ENCODE peak calls at places on chromosome 11, in nine cellular contexts. I is GM23248, M is neural progenitor cell, U is heart right ventricle, S is mesenchymal stem cell, G is aorta, D is esophagus squamous epithelium, E is IMR-90, R is stomach. Q is an unnamed sample. For H3K27me3, the result is how much of the 10 kb centered on the place peaks cover.

GRCh38 chr11:113655771-113656170 is 50.3 kb downstream of the TMPRSS5 start:
- DNase-seq in E (no peak), S (no peak), M (no peak), U (no peak), G (no peak), D (no peak), R (no peak), I (no peak), Q (no peak)

GRCh38 chr11:78586452-78587046 is 11.9 kb upstream of the NARS2 start:
- DNase-seq in M (no peak), U (no peak), R (no peak), D (no peak), S (no peak), G (no peak), E (peak), I (peak), Q (no peak)

GRCh38 chr11:43549624-43550023 is 130.9 kb upstream of the HSD17B12 start:
- DNase-seq in E (no peak), I (no peak), M (no peak), D (no peak), R (no peak), U (no peak), G (no peak), S (no peak), Q (no peak)

GRCh38 chr11:79221417-79222130 is 219.3 kb downstream of the TENM4 start:
- DNase-seq in R (no peak), I (no peak), D (no peak), M (no peak), G (no peak), S (no peak), U (no peak), E (no peak), Q (no peak)

GRCh38 chr11:95143106-95143681 is 53.5 kb downstream of the ENDOD1 start:
- DNase-seq in I (peak), G (no peak), M (no peak), U (no peak), D (no peak), E (peak), R (no peak), S (peak), Q (peak)

GRCh38 chr11:17543574-17544180 is 539 bp downstream of the USH1C start:
- DNase-seq in E (no peak), I (no peak), S (no peak), U (no peak), R (no peak), D (no peak), M (no peak), G (peak), Q (no peak)

GRCh38 chr11:102762414-102762813 is 18.0 kb downstream of the MMP10 start:
- DNase-seq in U (no peak), I (peak), G (no peak), D (no peak), R (no peak), S (peak), M (peak), E (peak), Q (no peak)

GRCh38 chr11:65662247-65662801 is 392 bp downstream of the RELA start:
- DNase-seq in D (no peak), M (no peak), I (peak), R (no peak), E (no peak), S (peak), U (no peak), G (no peak), Q (no peak)

GRCh38 chr11:57444362-57445074 is 15.8 kb upstream of the RTN4RL2 start:
- DNase-seq in M (no peak), S (no peak), D (no peak), G (no peak), U (no peak), I (peak), R (no peak), E (no peak), Q (no peak)

GRCh38 chr11:110430267-110431211 is 791 bp downstream of the FDX1 start:
- DNase-seq in I (peak), G (peak), D (no peak), S (peak), U (peak), R (peak), M (peak), E (peak), Q (peak)

GRCh38 chr11:108135845-108136599 is 14.7 kb downstream of the ACAT1 start:
- DNase-seq in I (peak), E (peak), S (peak), G (no peak), R (no peak), D (no peak), U (no peak), M (no peak), Q (no peak)

GRCh38 chr11:104665631-104666030 is 232.6 kb downstream of the CASP12 start:
- DNase-seq in S (peak), U (no peak), G (no peak), M (no peak), E (peak), R (no peak), D (no peak), I (peak), Q (no peak)

GRCh38 chr11:44943118-44943517 is 7.6 kb downstream of the TP53I11 start:
- DNase-seq in U (no peak), G (no peak), I (no peak), R (peak), M (no peak), E (no peak), S (no peak), D (no peak), Q (no peak)

GRCh38 chr11:107996025-107996776 is 12.5 kb upstream of the CUL5 start:
- DNase-seq in E (no peak), U (no peak), S (no peak), I (no peak), M (no peak), G (no peak), R (peak), D (no peak), Q (no peak)

GRCh38 chr11:43376594-43376993 is 17.9 kb downstream of the TTC17 start:
- DNase-seq in U (no peak), G (no peak), S (peak), I (peak), E (peak), M (no peak), R (no peak), D (no peak), Q (peak)

GRCh38 chr11:110311783-110312578 is 15.6 kb upstream of the RDX start:
- DNase-seq in D (no peak), U (no peak), M (no peak), I (peak), S (peak), R (no peak), E (peak), G (no peak), Q (peak)

GRCh38 chr11:124081496-124081895 is 33.8 kb upstream of the VWA5A start:
- DNase-seq in R (no peak), D (no peak), G (no peak), I (no peak), E (no peak), S (no peak), M (no peak), U (no peak), Q (no peak)

GRCh38 chr11:19912206-19913118 is 199.8 kb downstream of the NAV2 start:
- DNase-seq in R (no peak), I (no peak), E (peak), U (no peak), S (peak), G (no peak), D (no peak), M (peak), Q (no peak)

DNA sequence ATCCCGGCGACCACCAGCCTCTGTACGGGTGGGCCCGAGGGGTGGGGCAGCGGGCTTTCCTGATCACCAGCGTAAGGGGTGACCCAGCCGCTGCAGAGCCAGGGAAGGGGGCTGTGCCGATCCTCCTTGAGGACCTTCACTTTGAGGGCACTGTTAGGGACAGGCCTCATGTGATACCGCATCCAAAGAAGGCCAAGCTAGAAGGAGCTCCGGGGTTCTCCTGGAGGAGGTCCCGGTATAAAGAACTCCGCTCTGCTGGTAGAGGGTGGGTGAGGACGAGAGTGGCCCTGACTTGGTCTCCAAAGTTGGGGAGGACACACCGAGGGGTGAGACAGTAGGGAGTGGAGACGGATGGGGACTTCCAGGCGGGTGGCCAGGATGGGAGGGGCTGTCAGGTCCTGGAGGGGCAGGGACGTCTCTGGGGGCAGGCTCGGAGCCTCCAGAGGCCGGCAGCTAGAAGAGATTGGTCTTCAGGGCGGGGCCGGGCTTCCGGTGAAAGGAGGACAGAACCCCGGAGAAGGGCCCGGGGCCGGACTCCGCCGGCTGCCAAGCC is 4.6 kb downstream of the PHOX2A start:
- DNase-seq in E (peak), U (peak), M (peak), D (no peak), I (peak), G (no peak), S (peak), R (no peak), Q (peak)
- H3K27me3 ChIP-seq in E (under half), U (under half), M (half or more), D (under half), I (under half), G (under half), S (under half), R (half or more), Q (under half)

DNA sequence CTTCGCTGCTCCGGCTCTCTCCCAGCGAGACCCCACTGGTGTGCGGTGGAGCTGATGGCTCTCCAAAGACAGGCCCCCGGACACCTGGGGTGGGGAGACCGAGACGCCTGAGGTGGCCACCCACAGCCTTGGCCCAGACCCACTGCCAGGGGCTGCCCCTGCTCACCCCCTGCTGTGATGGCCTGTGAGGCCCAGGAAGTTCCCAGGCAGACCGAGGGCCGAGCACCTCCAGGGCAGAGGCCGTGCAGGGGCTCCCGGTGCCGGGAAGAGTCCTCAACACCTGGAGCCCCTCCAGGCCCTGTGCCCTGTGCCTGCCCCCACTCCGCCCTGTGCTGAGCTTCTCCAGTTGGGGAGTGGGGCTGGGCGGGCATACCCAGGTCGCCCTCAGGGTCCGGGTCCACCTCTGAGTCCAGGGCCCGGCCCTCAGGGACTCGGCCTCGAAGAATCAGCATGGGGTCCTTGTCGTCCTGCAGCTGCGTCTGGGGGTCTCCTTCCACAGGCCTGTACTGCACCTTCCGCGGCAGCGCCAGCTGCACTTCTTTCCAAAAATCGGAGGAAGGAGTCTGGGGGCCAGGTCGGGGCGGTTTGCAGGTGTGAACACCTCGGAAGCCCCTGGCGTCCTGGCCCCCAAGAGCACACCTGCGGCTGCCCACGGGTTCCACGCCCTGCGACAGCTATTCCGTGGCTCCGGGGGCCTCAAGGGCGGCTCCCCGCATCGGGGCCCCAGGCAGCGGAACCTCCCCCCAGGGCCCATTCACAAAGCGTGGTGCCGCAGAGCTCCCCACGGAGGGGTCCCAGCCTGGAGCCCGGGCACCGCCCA is 8.6 kb downstream of the SIGIRR start:
- DNase-seq in R (no peak), E (no peak), M (no peak), U (no peak), D (no peak), G (no peak), I (no peak), S (no peak), Q (no peak)
- H3K4me3 ChIP-seq in R (peak), E (peak), M (peak), U (peak), D (peak), G (peak), I (peak), S (peak), Q (peak)

GRCh38 chr11:35218956-35219355 is 80.0 kb downstream of the CD44 start:
- DNase-seq in D (no peak), M (no peak), E (peak), R (no peak), I (peak), G (no peak), U (no peak), S (no peak), Q (no peak)

GRCh38 chr11:35227551-35228341 is 88.8 kb downstream of the CD44 start:
- DNase-seq in D (no peak), G (no peak), R (no peak), M (no peak), I (peak), U (no peak), E (peak), S (peak), Q (no peak)

DNA sequence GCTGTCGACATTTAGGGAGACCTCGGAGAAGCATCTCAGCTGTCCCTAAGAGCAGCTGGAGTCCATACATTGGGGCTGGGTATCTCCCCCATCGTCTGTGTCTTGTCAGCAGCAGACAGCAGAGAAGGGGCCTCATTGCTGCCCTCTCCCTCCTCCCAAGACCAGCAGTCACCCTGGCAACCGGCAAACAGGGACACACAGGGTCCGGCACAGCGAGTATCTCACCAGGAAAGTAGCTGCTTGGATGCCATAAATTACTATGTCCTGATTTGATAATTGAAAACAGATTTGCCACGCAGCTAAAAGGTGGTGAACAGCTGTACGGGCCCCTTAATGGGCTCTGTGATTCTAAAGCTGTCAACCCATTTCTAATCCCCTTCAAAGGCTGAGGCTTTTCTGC is 84.5 kb downstream of the CD44 start:
- DNase-seq in R (no peak), I (peak), U (no peak), M (peak), E (peak), S (peak), D (no peak), G (no peak), Q (no peak)
- H3K27me3 ChIP-seq in R (under half), I (under half), U (under half), M (under half), E (under half), S (under half), D (under half), G (under half), Q (under half)

DNA sequence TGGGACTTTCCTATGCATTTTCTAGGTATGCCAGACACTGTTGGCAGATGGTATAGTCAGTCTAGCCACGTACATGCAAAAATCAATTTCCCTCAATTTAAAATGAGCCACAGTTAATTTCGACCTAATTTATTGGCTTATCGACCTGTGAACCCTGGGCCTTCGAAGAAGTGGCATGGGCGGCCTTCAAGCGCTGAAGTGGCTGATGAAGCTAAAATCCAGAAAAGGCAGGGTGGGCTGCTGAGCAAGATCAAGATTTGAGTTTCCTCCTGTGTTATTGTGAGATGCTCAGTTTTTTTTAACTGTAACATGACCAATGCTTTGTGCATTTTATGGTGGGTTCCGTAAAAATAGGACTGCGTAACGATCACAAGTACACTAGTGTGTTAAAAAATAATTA is 5.8 kb upstream of the SORL1-AS1 start:
- DNase-seq in M (no peak), D (no peak), R (no peak), G (no peak), U (no peak), S (no peak), I (no peak), E (no peak), Q (no peak)
- H3K4me3 ChIP-seq in M (no peak), D (no peak), R (no peak), G (no peak), U (no peak), S (no peak), I (no peak), E (no peak), Q (no peak)

GRCh38 chr11:68929706-68930605 is 26.3 kb downstream of the IGHMBP2 start:
- DNase-seq in M (no peak), U (no peak), I (no peak), S (no peak), D (no peak), R (no peak), G (peak), E (no peak), Q (no peak)
- H3K27me3 ChIP-seq in M (under half), U (under half), I (under half), S (under half), D (under half), R (under half), G (under half), E (under half), Q (under half)